ENCODE peak calls at places on chromosomes 4 and X, in seven cellular contexts. One of them, this sample, is unnamed.

GRCh38 chr4:89303177-89303576 is 4.4 kb downstream of the GPRIN3 start:
- DNase-seq in ascending aorta: peak; percentile 26
- DNase-seq in iPS DF 6.9: no peak
- DNase-seq in ovary: no peak
- DNase-seq in tibial artery: peak; percentile 30
- DNase-seq in heart left ventricle: peak; percentile 33
- DNase-seq in stomach: no peak
- DNase-seq in this sample: no peak

GRCh38 chr4:101696276-101697010 is 94.1 kb upstream of the BANK1 start:
- DNase-seq in iPS DF 6.9: no peak
- DNase-seq in tibial artery: no peak
- DNase-seq in heart left ventricle: no peak
- DNase-seq in ascending aorta: no peak
- DNase-seq in stomach: no peak
- DNase-seq in ovary: no peak
- DNase-seq in this sample: no peak

GRCh38 chr4:151117371-151117962 is 18.0 kb downstream of the RPS3A start:
- DNase-seq in stomach: peak; percentile 59
- DNase-seq in heart left ventricle: peak; percentile 48
- DNase-seq in tibial artery: peak; percentile 60
- DNase-seq in ovary: peak; percentile 70
- DNase-seq in ascending aorta: no peak
- DNase-seq in iPS DF 6.9: peak; percentile 52
- DNase-seq in this sample: peak; percentile 40

GRCh38 chrX:104419211-104419610 is 146.8 kb upstream of the IL1RAPL2 start:
- DNase-seq in heart left ventricle: no peak
- DNase-seq in stomach: no peak
- DNase-seq in ovary: no peak
- DNase-seq in iPS DF 6.9: no peak
- DNase-seq in ascending aorta: no peak
- DNase-seq in tibial artery: no peak
- DNase-seq in this sample: no peak

GRCh38 chr4:57342406-57342805 is 232.2 kb upstream of the IGFBP7 start:
- DNase-seq in ovary: no peak
- DNase-seq in heart left ventricle: no peak
- DNase-seq in tibial artery: no peak
- DNase-seq in iPS DF 6.9: no peak
- DNase-seq in ascending aorta: no peak
- DNase-seq in stomach: no peak
- DNase-seq in this sample: no peak

GRCh38 chr4:156686120-156686519 is 285.5 kb downstream of the PDGFC start:
- DNase-seq in iPS DF 6.9: no peak
- DNase-seq in heart left ventricle: no peak
- DNase-seq in stomach: no peak
- DNase-seq in tibial artery: no peak
- DNase-seq in ovary: no peak
- DNase-seq in ascending aorta: no peak
- DNase-seq in this sample: no peak

GRCh38 chrX:8849462-8849861 is 48.3 kb upstream of the FAM9A start:
- DNase-seq in ascending aorta: no peak
- DNase-seq in heart left ventricle: no peak
- DNase-seq in iPS DF 6.9: no peak
- DNase-seq in ovary: no peak
- DNase-seq in tibial artery: no peak
- DNase-seq in stomach: no peak
- DNase-seq in this sample: no peak

GRCh38 chr4:337932-338758 is 531 bp downstream of the ZNF141 start:
- DNase-seq in iPS DF 6.9: no peak
- DNase-seq in ascending aorta: no peak
- DNase-seq in tibial artery: no peak
- DNase-seq in heart left ventricle: no peak
- DNase-seq in ovary: peak; percentile 57
- DNase-seq in stomach: peak; percentile 40
- DNase-seq in this sample: peak; percentile 49

GRCh38 chr4:46389301-46389761 is 597 bp downstream of the GABRA2 start:
- DNase-seq in tibial artery: no peak
- DNase-seq in iPS DF 6.9: no peak
- DNase-seq in stomach: no peak
- DNase-seq in ovary: no peak
- DNase-seq in heart left ventricle: no peak
- DNase-seq in ascending aorta: no peak
- DNase-seq in this sample: no peak

GRCh38 chrX:43813898-43814297 is 68.4 kb downstream of the MAOB start:
- DNase-seq in iPS DF 6.9: peak; percentile 20
- DNase-seq in tibial artery: no peak
- DNase-seq in heart left ventricle: peak; percentile 16
- DNase-seq in ascending aorta: no peak
- DNase-seq in stomach: no peak
- DNase-seq in ovary: no peak
- DNase-seq in this sample: no peak

GRCh38 chr4:105345358-105345757 is 128.5 kb downstream of the PPA2 start:
- DNase-seq in tibial artery: no peak
- DNase-seq in ovary: no peak
- DNase-seq in stomach: no peak
- DNase-seq in ascending aorta: no peak
- DNase-seq in iPS DF 6.9: no peak
- DNase-seq in heart left ventricle: no peak
- DNase-seq in this sample: no peak

GRCh38 chr4:85149656-85150055 is 183.2 kb upstream of the WDFY3 start:
- DNase-seq in stomach: no peak
- DNase-seq in iPS DF 6.9: no peak
- DNase-seq in heart left ventricle: no peak
- DNase-seq in ascending aorta: no peak
- DNase-seq in ovary: no peak
- DNase-seq in tibial artery: no peak
- DNase-seq in this sample: no peak

GRCh38 chrX:24149346-24150050 is at the start of gene ZFX:
- DNase-seq in ascending aorta: no peak
- DNase-seq in tibial artery: peak; percentile 37
- DNase-seq in stomach: peak; percentile 77
- DNase-seq in ovary: peak; percentile 76
- DNase-seq in iPS DF 6.9: no peak
- DNase-seq in heart left ventricle: peak; percentile 69
- DNase-seq in this sample: peak; percentile 79

GRCh38 chr4:146417822-146418221 is 103.9 kb downstream of the SLC10A7 start:
- DNase-seq in heart left ventricle: no peak
- DNase-seq in ovary: no peak
- DNase-seq in ascending aorta: no peak
- DNase-seq in stomach: no peak
- DNase-seq in tibial artery: no peak
- DNase-seq in iPS DF 6.9: no peak
- DNase-seq in this sample: no peak

GRCh38 chr4:41455215-41455614 is 82.7 kb upstream of the LIMCH1 start:
- DNase-seq in tibial artery: no peak
- DNase-seq in stomach: no peak
- DNase-seq in iPS DF 6.9: no peak
- DNase-seq in ascending aorta: no peak
- DNase-seq in heart left ventricle: no peak
- DNase-seq in ovary: no peak
- DNase-seq in this sample: no peak

GRCh38 chrX:48800574-48801280 is 1.1 kb upstream of the HDAC6 start:
- DNase-seq in ascending aorta: no peak
- DNase-seq in stomach: no peak
- DNase-seq in heart left ventricle: no peak
- DNase-seq in iPS DF 6.9: no peak
- DNase-seq in tibial artery: no peak
- DNase-seq in ovary: no peak
- DNase-seq in this sample: no peak

GRCh38 chr4:102717448-102718092 is 43.2 kb downstream of the MANBA start:
- DNase-seq in ovary: no peak
- DNase-seq in ascending aorta: no peak
- DNase-seq in stomach: no peak
- DNase-seq in iPS DF 6.9: no peak
- DNase-seq in tibial artery: no peak
- DNase-seq in heart left ventricle: no peak
- DNase-seq in this sample: peak; percentile 42

GRCh38 chr4:39812500-39812899 is 114.6 kb downstream of the UBE2K start:
- DNase-seq in ascending aorta: no peak
- DNase-seq in tibial artery: no peak
- DNase-seq in heart left ventricle: no peak
- DNase-seq in iPS DF 6.9: no peak
- DNase-seq in ovary: no peak
- DNase-seq in stomach: no peak
- DNase-seq in this sample: no peak

GRCh38 chr4:150328496-150328895 is 250.3 kb downstream of the DCLK2 start:
- DNase-seq in ascending aorta: no peak
- DNase-seq in tibial artery: no peak
- DNase-seq in stomach: no peak
- DNase-seq in ovary: no peak
- DNase-seq in heart left ventricle: no peak
- DNase-seq in iPS DF 6.9: no peak
- DNase-seq in this sample: no peak

GRCh38 chr4:47577779-47578553 is 92.9 kb downstream of the ATP10D start:
- DNase-seq in ascending aorta: no peak
- DNase-seq in iPS DF 6.9: no peak
- DNase-seq in tibial artery: no peak
- DNase-seq in ovary: no peak
- DNase-seq in stomach: no peak
- DNase-seq in heart left ventricle: no peak
- DNase-seq in this sample: no peak

GRCh38 chr4:88246600-88246999 is 37.8 kb downstream of the PPM1K start:
- DNase-seq in stomach: no peak
- DNase-seq in ovary: no peak
- DNase-seq in iPS DF 6.9: no peak
- DNase-seq in ascending aorta: no peak
- DNase-seq in tibial artery: no peak
- DNase-seq in heart left ventricle: no peak
- DNase-seq in this sample: no peak

GRCh38 chr4:41212221-41213203 is 1.8 kb downstream of the APBB2 start:
- DNase-seq in ascending aorta: no peak
- DNase-seq in heart left ventricle: peak; percentile 50
- DNase-seq in iPS DF 6.9: no peak
- DNase-seq in stomach: peak; percentile 47
- DNase-seq in tibial artery: peak; percentile 42
- DNase-seq in ovary: no peak
- DNase-seq in this sample: peak; percentile 65

GRCh38 chrX:24876782-24877315 is 138.9 kb downstream of the ARX start:
- DNase-seq in stomach: no peak
- DNase-seq in iPS DF 6.9: no peak
- DNase-seq in ascending aorta: no peak
- DNase-seq in tibial artery: no peak
- DNase-seq in ovary: no peak
- DNase-seq in heart left ventricle: no peak
- DNase-seq in this sample: no peak

GRCh38 chr4:3485882-3486555 is 22.9 kb downstream of the DOK7 start:
- DNase-seq in stomach: no peak
- DNase-seq in ascending aorta: no peak
- DNase-seq in heart left ventricle: no peak
- DNase-seq in iPS DF 6.9: no peak
- DNase-seq in tibial artery: no peak
- DNase-seq in ovary: no peak
- DNase-seq in this sample: no peak
- H3K4me3 ChIP-seq in stomach: peak overlapping the region; percentile 37
- H3K4me3 ChIP-seq in ascending aorta: no peak overlapping the region
- H3K4me3 ChIP-seq in heart left ventricle: no peak overlapping the region
- H3K4me3 ChIP-seq in iPS DF 6.9: no peak overlapping the region
- H3K4me3 ChIP-seq in tibial artery: no peak overlapping the region
- H3K4me3 ChIP-seq in ovary: no peak overlapping the region
- H3K4me3 ChIP-seq in this sample: no peak overlapping the region

GRCh38 chr4:52925531-52925968 is 63.4 kb downstream of the RASL11B start:
- DNase-seq in stomach: no peak
- DNase-seq in tibial artery: no peak
- DNase-seq in ascending aorta: no peak
- DNase-seq in heart left ventricle: no peak
- DNase-seq in iPS DF 6.9: no peak
- DNase-seq in ovary: no peak
- DNase-seq in this sample: no peak
- H3K4me1 ChIP-seq in stomach: no peaks in the 10 kb centered on the region
- H3K4me1 ChIP-seq in tibial artery: no peaks in the 10 kb centered on the region
- H3K4me1 ChIP-seq in ascending aorta: no peaks in the 10 kb centered on the region
- H3K4me1 ChIP-seq in heart left ventricle: no peaks in the 10 kb centered on the region
- H3K4me1 ChIP-seq in iPS DF 6.9: peaks cover 4% of the 10 kb centered on the region
- H3K4me1 ChIP-seq in ovary: no peaks in the 10 kb centered on the region
- H3K4me1 ChIP-seq in this sample: no peaks in the 10 kb centered on the region

DNA sequence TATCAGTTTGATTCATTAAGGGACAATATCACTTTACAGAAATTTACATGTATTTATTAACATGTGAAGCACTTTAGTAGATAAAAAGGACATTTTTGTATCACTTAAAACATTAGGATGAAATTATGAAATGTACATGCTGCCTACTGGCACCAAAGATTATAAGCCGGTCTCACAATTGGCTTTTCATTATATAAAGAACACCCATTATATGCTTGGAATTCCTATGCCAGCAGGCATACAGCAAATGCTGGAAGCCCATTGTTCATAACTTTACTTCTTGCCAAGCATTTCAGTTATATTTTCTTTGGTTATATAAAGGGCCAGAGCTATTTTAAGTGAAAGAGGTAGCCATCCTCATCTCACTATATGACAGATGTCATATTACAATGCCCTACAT is 145.9 kb downstream of the DMD start:
- DNase-seq in ovary: no peak
- DNase-seq in iPS DF 6.9: no peak
- DNase-seq in tibial artery: no peak
- DNase-seq in heart left ventricle: no peak
- DNase-seq in stomach: no peak
- DNase-seq in ascending aorta: no peak
- DNase-seq in this sample: no peak
- H3K4me3 ChIP-seq in ovary: no peak overlapping the region
- H3K4me3 ChIP-seq in iPS DF 6.9: no peak overlapping the region
- H3K4me3 ChIP-seq in tibial artery: no peak overlapping the region
- H3K4me3 ChIP-seq in heart left ventricle: no peak overlapping the region
- H3K4me3 ChIP-seq in stomach: no peak overlapping the region
- H3K4me3 ChIP-seq in ascending aorta: no peak overlapping the region
- H3K4me3 ChIP-seq in this sample: no peak overlapping the region

GRCh38 chr4:83259586-83259985 is 25.0 kb downstream of the COQ2 start:
- DNase-seq in heart left ventricle: no peak
- DNase-seq in stomach: no peak
- DNase-seq in iPS DF 6.9: no peak
- DNase-seq in tibial artery: no peak
- DNase-seq in ascending aorta: no peak
- DNase-seq in ovary: no peak
- DNase-seq in this sample: no peak

GRCh38 chr4:83261307-83261706 is 23.3 kb downstream of the COQ2 start:
- DNase-seq in iPS DF 6.9: no peak
- DNase-seq in ascending aorta: no peak
- DNase-seq in tibial artery: no peak
- DNase-seq in ovary: no peak
- DNase-seq in stomach: no peak
- DNase-seq in heart left ventricle: no peak
- DNase-seq in this sample: no peak

GRCh38 chr4:83255584-83255983 is 29.0 kb downstream of the COQ2 start:
- DNase-seq in heart left ventricle: no peak
- DNase-seq in ovary: no peak
- DNase-seq in tibial artery: no peak
- DNase-seq in iPS DF 6.9: no peak
- DNase-seq in ascending aorta: no peak
- DNase-seq in stomach: no peak
- DNase-seq in this sample: no peak

GRCh38 chr4:83258463-83258862 is 26.1 kb downstream of the COQ2 start:
- DNase-seq in heart left ventricle: no peak
- DNase-seq in tibial artery: no peak
- DNase-seq in ascending aorta: no peak
- DNase-seq in iPS DF 6.9: no peak
- DNase-seq in stomach: no peak
- DNase-seq in ovary: no peak
- DNase-seq in this sample: no peak

DNA sequence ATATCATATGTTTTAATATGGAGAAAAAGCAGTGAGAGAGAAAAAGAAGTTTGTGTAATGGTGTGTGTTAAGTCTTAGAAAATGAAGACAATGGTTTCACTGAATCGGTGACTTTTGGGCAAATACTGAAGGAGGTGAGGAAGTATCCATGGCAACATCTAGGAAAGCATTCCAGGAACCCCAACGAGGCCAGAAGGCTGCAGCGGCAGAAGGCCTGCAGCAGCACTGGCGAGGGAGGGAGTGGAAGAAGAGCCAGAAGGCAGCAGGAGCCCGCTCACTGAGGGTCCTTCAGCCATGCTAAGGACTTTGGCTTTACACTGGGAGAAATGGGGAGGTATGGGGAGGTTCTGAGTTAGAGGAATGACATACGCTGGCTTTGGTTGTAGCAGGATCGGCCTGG is 26.8 kb downstream of the COQ2 start:
- DNase-seq in tibial artery: no peak
- DNase-seq in ascending aorta: no peak
- DNase-seq in stomach: no peak
- DNase-seq in heart left ventricle: no peak
- DNase-seq in iPS DF 6.9: no peak
- DNase-seq in ovary: no peak
- DNase-seq in this sample: no peak
- H3K4me1 ChIP-seq in tibial artery: no peaks in the 10 kb centered on the region
- H3K4me1 ChIP-seq in ascending aorta: no peaks in the 10 kb centered on the region
- H3K4me1 ChIP-seq in stomach: peaks cover 11% of the 10 kb centered on the region
- H3K4me1 ChIP-seq in heart left ventricle: no peaks in the 10 kb centered on the region
- H3K4me1 ChIP-seq in iPS DF 6.9: no peaks in the 10 kb centered on the region
- H3K4me1 ChIP-seq in ovary: peaks cover 2% of the 10 kb centered on the region
- H3K4me1 ChIP-seq in this sample: no peaks in the 10 kb centered on the region

This sample was measured in lung.